ENCODE peak calls at places on chromosomes 5 and 9, in nine cellular contexts. One of them, this sample, is unnamed.
A peak's percentile ranks its signal among the peaks of the same experiment; 100 is the strongest.

GRCh38 chr5:171437286-171437821 is 17.9 kb downstream of the FGF18 start:
- DNase-seq in dorsolateral prefrontal cortex: no peak
- DNase-seq in prostate gland: no peak
- DNase-seq in fibroblast of lung: no peak
- DNase-seq in adrenal gland: no peak
- DNase-seq in mesothelial cell of epicardium: no peak
- DNase-seq in WTC11: peak; percentile 30
- DNase-seq in omental fat pad: no peak
- DNase-seq in AG09319: no peak
- DNase-seq in this sample: no peak

GRCh38 chr5:108481355-108481931 is 99.5 kb upstream of the FBXL17 start:
- DNase-seq in dorsolateral prefrontal cortex: no peak
- DNase-seq in prostate gland: no peak
- DNase-seq in fibroblast of lung: peak; percentile 40
- DNase-seq in adrenal gland: no peak
- DNase-seq in mesothelial cell of epicardium: no peak
- DNase-seq in WTC11: no peak
- DNase-seq in omental fat pad: no peak
- DNase-seq in AG09319: no peak
- DNase-seq in this sample: no peak

GRCh38 chr5:135308752-135309151 is 90.3 kb downstream of the MACROH2A1 start:
- DNase-seq in dorsolateral prefrontal cortex: no peak
- DNase-seq in prostate gland: peak; percentile 2
- DNase-seq in fibroblast of lung: peak; percentile 82
- DNase-seq in adrenal gland: no peak
- DNase-seq in mesothelial cell of epicardium: no peak
- DNase-seq in WTC11: no peak
- DNase-seq in omental fat pad: no peak
- DNase-seq in AG09319: no peak
- DNase-seq in this sample: no peak

GRCh38 chr9:76521906-76522305 is 62.9 kb downstream of the GCNT1 start:
- DNase-seq in dorsolateral prefrontal cortex: no peak
- DNase-seq in prostate gland: no peak
- DNase-seq in fibroblast of lung: no peak
- DNase-seq in adrenal gland: no peak
- DNase-seq in mesothelial cell of epicardium: no peak
- DNase-seq in WTC11: no peak
- DNase-seq in omental fat pad: no peak
- DNase-seq in AG09319: no peak
- DNase-seq in this sample: no peak

GRCh38 chr5:119323630-119324000 is 32.2 kb upstream of the TNFAIP8 start:
- DNase-seq in dorsolateral prefrontal cortex: no peak
- DNase-seq in prostate gland: peak; percentile 39
- DNase-seq in fibroblast of lung: peak; percentile 60
- DNase-seq in adrenal gland: no peak
- DNase-seq in mesothelial cell of epicardium: no peak
- DNase-seq in WTC11: no peak
- DNase-seq in omental fat pad: no peak
- DNase-seq in AG09319: no peak
- DNase-seq in this sample: no peak

GRCh38 chr9:133995012-133995896 is 3.1 kb upstream of the VAV2 start:
- DNase-seq in dorsolateral prefrontal cortex: no peak
- DNase-seq in prostate gland: no peak
- DNase-seq in fibroblast of lung: no peak
- DNase-seq in adrenal gland: no peak
- DNase-seq in mesothelial cell of epicardium: no peak
- DNase-seq in WTC11: peak; percentile 35
- DNase-seq in omental fat pad: no peak
- DNase-seq in AG09319: no peak
- DNase-seq in this sample: no peak

GRCh38 chr5:142667808-142668207 is 18.1 kb downstream of the FGF1 start:
- DNase-seq in dorsolateral prefrontal cortex: no peak
- DNase-seq in prostate gland: peak; percentile 51
- DNase-seq in fibroblast of lung: no peak
- DNase-seq in adrenal gland: no peak
- DNase-seq in mesothelial cell of epicardium: no peak
- DNase-seq in WTC11: no peak
- DNase-seq in omental fat pad: no peak
- DNase-seq in AG09319: no peak
- DNase-seq in this sample: no peak

GRCh38 chr5:172925336-172925948 is 33.8 kb upstream of the RPL26L1 start:
- DNase-seq in dorsolateral prefrontal cortex: no peak
- DNase-seq in prostate gland: no peak
- DNase-seq in fibroblast of lung: no peak
- DNase-seq in adrenal gland: no peak
- DNase-seq in mesothelial cell of epicardium: no peak
- DNase-seq in WTC11: no peak
- DNase-seq in omental fat pad: no peak
- DNase-seq in AG09319: no peak
- DNase-seq in this sample: no peak

GRCh38 chr5:136182618-136183017 is 10.3 kb downstream of the SMIM32 start:
- DNase-seq in dorsolateral prefrontal cortex: no peak
- DNase-seq in prostate gland: no peak
- DNase-seq in fibroblast of lung: no peak
- DNase-seq in adrenal gland: no peak
- DNase-seq in mesothelial cell of epicardium: no peak
- DNase-seq in WTC11: no peak
- DNase-seq in omental fat pad: no peak
- DNase-seq in AG09319: no peak
- DNase-seq in this sample: no peak

GRCh38 chr5:149677721-149678120 is 52.4 kb upstream of the PPARGC1B start:
- DNase-seq in dorsolateral prefrontal cortex: no peak
- DNase-seq in prostate gland: no peak
- DNase-seq in fibroblast of lung: no peak
- DNase-seq in adrenal gland: peak; percentile 26
- DNase-seq in mesothelial cell of epicardium: no peak
- DNase-seq in WTC11: no peak
- DNase-seq in omental fat pad: no peak
- DNase-seq in AG09319: no peak
- DNase-seq in this sample: no peak

GRCh38 chr5:123156577-123157296 is 67.7 kb downstream of the PRDM6 start:
- DNase-seq in dorsolateral prefrontal cortex: no peak
- DNase-seq in prostate gland: no peak
- DNase-seq in fibroblast of lung: peak; percentile 98
- DNase-seq in adrenal gland: no peak
- DNase-seq in mesothelial cell of epicardium: no peak
- DNase-seq in WTC11: no peak
- DNase-seq in omental fat pad: no peak
- DNase-seq in AG09319: peak; percentile 70
- DNase-seq in this sample: no peak

GRCh38 chr9:133842174-133842573 is 104.0 kb upstream of the SARDH start:
- DNase-seq in dorsolateral prefrontal cortex: no peak
- DNase-seq in prostate gland: no peak
- DNase-seq in fibroblast of lung: no peak
- DNase-seq in adrenal gland: peak; percentile 77
- DNase-seq in mesothelial cell of epicardium: no peak
- DNase-seq in WTC11: peak; percentile 52
- DNase-seq in omental fat pad: no peak
- DNase-seq in AG09319: no peak
- DNase-seq in this sample: no peak

DNA sequence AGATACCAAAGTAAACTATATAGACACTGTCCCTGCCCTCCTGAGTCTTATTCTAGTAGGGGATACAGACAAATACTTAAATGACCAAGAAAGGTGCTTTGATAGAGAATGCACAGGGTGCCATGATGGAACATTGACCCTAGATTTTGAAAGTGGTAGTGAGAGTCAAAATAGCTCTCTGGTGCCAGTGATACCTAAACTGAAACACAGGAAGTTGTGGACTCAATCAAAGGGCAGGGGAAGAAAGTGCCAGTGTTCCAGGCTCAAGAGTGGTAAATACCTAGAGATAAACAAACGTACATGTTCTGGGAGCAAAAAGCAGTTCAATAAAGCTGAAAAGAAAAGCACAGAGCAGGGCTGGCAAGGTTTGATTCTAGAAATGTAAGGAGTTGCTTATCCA is 267.6 kb downstream of the ISL1 start:
- DNase-seq in dorsolateral prefrontal cortex: no peak
- DNase-seq in prostate gland: no peak
- DNase-seq in fibroblast of lung: no peak
- DNase-seq in adrenal gland: no peak
- DNase-seq in mesothelial cell of epicardium: no peak
- DNase-seq in WTC11: no peak
- DNase-seq in omental fat pad: no peak
- DNase-seq in AG09319: no peak
- DNase-seq in this sample: no peak
- TF ChIP-seq CTCF in dorsolateral prefrontal cortex: no peak
- TF ChIP-seq CTCF in prostate gland: no peak
- TF ChIP-seq CTCF in fibroblast of lung: no peak
- TF ChIP-seq CTCF in adrenal gland: no peak
- TF ChIP-seq CTCF in mesothelial cell of epicardium: no peak
- TF ChIP-seq CTCF in WTC11: no peak
- TF ChIP-seq CTCF in omental fat pad: no peak
- TF ChIP-seq CTCF in AG09319: no peak
- TF ChIP-seq CTCF in this sample: no peak

DNA sequence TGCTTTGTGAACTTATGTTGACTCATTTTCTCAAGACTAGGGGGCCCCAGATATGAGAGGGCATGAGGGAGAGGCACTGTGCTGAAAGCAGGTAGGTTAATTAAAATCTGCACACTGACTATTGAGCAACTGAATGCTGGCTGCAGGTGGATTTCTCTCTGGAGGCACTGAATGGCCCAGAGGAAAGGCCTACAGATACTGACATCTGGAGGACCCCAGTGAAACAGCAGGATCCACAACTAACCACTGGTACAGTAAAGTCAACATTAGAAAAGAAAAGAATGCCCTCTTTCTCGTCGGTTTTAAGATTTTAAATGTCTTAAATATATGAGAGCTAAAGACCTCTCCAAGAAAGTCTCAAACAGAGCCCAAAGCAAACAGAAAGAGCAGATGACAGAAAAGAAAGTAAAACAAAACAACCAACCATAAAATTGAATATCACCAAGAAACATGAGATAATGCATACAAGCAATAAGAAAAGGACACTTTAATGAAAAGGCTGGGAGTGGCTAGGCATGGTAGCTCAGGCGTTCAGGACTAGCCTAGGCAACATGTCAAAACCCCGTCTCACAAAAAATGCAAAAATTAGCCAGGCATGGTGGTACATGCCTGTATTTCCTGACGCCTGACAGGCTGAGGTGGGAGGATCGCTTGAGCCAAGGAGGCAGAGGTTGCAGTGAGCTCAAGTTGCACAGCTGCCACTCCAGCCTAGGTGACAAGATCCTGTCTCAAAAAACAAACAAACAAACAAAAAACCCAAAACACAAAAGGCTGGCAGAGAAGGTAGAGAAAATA is 43.3 kb downstream of the PUM3 start:
- DNase-seq in dorsolateral prefrontal cortex: no peak
- DNase-seq in prostate gland: no peak
- DNase-seq in fibroblast of lung: peak; percentile 25
- DNase-seq in adrenal gland: no peak
- DNase-seq in mesothelial cell of epicardium: no peak
- DNase-seq in WTC11: no peak
- DNase-seq in omental fat pad: no peak
- DNase-seq in AG09319: no peak
- DNase-seq in this sample: no peak
- TF ChIP-seq CTCF in dorsolateral prefrontal cortex: no peak
- TF ChIP-seq CTCF in prostate gland: no peak
- TF ChIP-seq CTCF in fibroblast of lung: peak; percentile 35
- TF ChIP-seq CTCF in adrenal gland: no peak
- TF ChIP-seq CTCF in mesothelial cell of epicardium: no peak
- TF ChIP-seq CTCF in WTC11: no peak
- TF ChIP-seq CTCF in omental fat pad: no peak
- TF ChIP-seq CTCF in AG09319: peak; percentile 20
- TF ChIP-seq CTCF in this sample: peak; percentile 49

GRCh38 chr9:130627896-130628792 is 36.2 kb upstream of the PRDM12 start:
- DNase-seq in dorsolateral prefrontal cortex: no peak
- DNase-seq in prostate gland: no peak
- DNase-seq in fibroblast of lung: no peak
- DNase-seq in adrenal gland: no peak
- DNase-seq in mesothelial cell of epicardium: no peak
- DNase-seq in WTC11: no peak
- DNase-seq in omental fat pad: no peak
- DNase-seq in AG09319: no peak
- DNase-seq in this sample: no peak

GRCh38 chr9:130624154-130624553 is 40.2 kb upstream of the PRDM12 start:
- DNase-seq in dorsolateral prefrontal cortex: no peak
- DNase-seq in prostate gland: no peak
- DNase-seq in fibroblast of lung: no peak
- DNase-seq in adrenal gland: no peak
- DNase-seq in mesothelial cell of epicardium: no peak
- DNase-seq in WTC11: no peak
- DNase-seq in omental fat pad: no peak
- DNase-seq in AG09319: no peak
- DNase-seq in this sample: no peak

GRCh38 chr9:130627051-130627450 is 37.3 kb upstream of the PRDM12 start:
- DNase-seq in dorsolateral prefrontal cortex: no peak
- DNase-seq in prostate gland: no peak
- DNase-seq in fibroblast of lung: no peak
- DNase-seq in adrenal gland: no peak
- DNase-seq in mesothelial cell of epicardium: no peak
- DNase-seq in WTC11: no peak
- DNase-seq in omental fat pad: no peak
- DNase-seq in AG09319: no peak
- DNase-seq in this sample: no peak

GRCh38 chr9:130623466-130623865 is 40.9 kb upstream of the PRDM12 start:
- DNase-seq in dorsolateral prefrontal cortex: no peak
- DNase-seq in prostate gland: no peak
- DNase-seq in fibroblast of lung: no peak
- DNase-seq in adrenal gland: no peak
- DNase-seq in mesothelial cell of epicardium: no peak
- DNase-seq in WTC11: no peak
- DNase-seq in omental fat pad: no peak
- DNase-seq in AG09319: no peak
- DNase-seq in this sample: no peak

DNA sequence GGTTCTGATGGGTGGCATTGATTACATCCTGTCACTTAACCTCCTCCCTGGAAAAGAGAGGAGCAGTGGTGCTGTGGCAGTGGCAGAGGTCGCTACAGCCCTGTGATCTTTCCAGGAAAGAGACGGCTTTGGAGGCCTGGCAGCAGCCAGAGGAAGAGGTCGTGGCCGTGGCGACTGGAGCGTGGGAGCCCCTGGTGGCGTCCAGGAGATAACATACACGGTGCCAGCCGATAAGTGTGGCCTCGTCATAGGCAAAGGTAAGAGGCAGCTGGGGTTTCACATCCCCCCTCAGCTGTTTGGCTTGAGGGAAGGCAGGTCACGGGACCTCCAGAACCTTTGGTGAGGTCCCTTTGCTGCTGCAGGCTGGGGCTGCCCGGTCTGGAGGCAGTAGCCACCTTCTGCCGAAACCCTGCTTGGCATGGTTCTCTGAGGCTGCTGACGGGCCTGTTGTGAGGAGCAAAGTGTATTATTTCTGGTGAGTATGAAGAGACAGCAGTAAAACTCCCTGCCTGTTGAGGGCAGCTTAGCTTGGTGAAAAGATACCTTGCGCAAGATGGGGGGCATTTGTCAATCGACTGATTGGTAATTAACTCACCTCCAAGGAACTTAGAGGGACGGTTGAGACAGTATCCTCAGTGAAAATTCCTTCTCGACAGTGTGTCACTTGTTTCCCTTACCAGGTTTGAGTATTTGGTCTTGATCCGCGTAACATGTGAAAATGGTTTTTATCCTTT is 38.0 kb upstream of the PRDM12 start:
- DNase-seq in dorsolateral prefrontal cortex: no peak
- DNase-seq in prostate gland: no peak
- DNase-seq in fibroblast of lung: no peak
- DNase-seq in adrenal gland: no peak
- DNase-seq in mesothelial cell of epicardium: no peak
- DNase-seq in WTC11: no peak
- DNase-seq in omental fat pad: no peak
- DNase-seq in AG09319: no peak
- DNase-seq in this sample: no peak
- TF ChIP-seq CTCF in dorsolateral prefrontal cortex: no peak
- TF ChIP-seq CTCF in prostate gland: no peak
- TF ChIP-seq CTCF in fibroblast of lung: peak; percentile 21
- TF ChIP-seq CTCF in adrenal gland: no peak
- TF ChIP-seq CTCF in mesothelial cell of epicardium: no peak
- TF ChIP-seq CTCF in WTC11: no peak
- TF ChIP-seq CTCF in omental fat pad: no peak
- TF ChIP-seq CTCF in AG09319: peak; percentile 1
- TF ChIP-seq CTCF in this sample: peak; percentile 27

GRCh38 chr5:93620487-93621339 is 37.7 kb downstream of the NR2F1 start:
- DNase-seq in dorsolateral prefrontal cortex: peak; percentile 85
- DNase-seq in prostate gland: peak; percentile 41
- DNase-seq in fibroblast of lung: peak; percentile 73
- DNase-seq in adrenal gland: peak; percentile 71
- DNase-seq in mesothelial cell of epicardium: no peak
- DNase-seq in WTC11: peak; percentile 75
- DNase-seq in omental fat pad: no peak
- DNase-seq in AG09319: no peak
- DNase-seq in this sample: no peak
- TF ChIP-seq CTCF in dorsolateral prefrontal cortex: peak; percentile 11
- TF ChIP-seq CTCF in prostate gland: no peak
- TF ChIP-seq CTCF in fibroblast of lung: no peak
- TF ChIP-seq CTCF in adrenal gland: no peak
- TF ChIP-seq CTCF in mesothelial cell of epicardium: no peak
- TF ChIP-seq CTCF in WTC11: no peak
- TF ChIP-seq CTCF in omental fat pad: no peak
- TF ChIP-seq CTCF in AG09319: peak; percentile 10
- TF ChIP-seq CTCF in this sample: no peak